ENCODE peak calls at places on chromosomes 7 and 10, in eight cellular contexts. C, U, E, B, L, K, W and G are unnamed samples.

GRCh38 chr10:77844713-77845454 is 81.7 kb downstream of the DLG5 start:
- DNase-seq in C (no peak), U (no peak), E (no peak), B (no peak), L (no peak), K (peak), W (no peak), G (no peak)

GRCh38 chr10:6647811-6648526 is 67.9 kb upstream of the PRKCQ start:
- DNase-seq in C (peak), U (no peak), E (no peak), B (peak), L (peak), K (peak), W (peak), G (no peak)

GRCh38 chr7:22831602-22832001 is 9.0 kb upstream of the TOMM7 start:
- DNase-seq in C (no peak), U (no peak), E (no peak), B (no peak), L (no peak), K (no peak), W (no peak), G (no peak)

GRCh38 chr10:62015994-62016393 is 114.5 kb downstream of the ARID5B start:
- DNase-seq in C (no peak), U (no peak), E (no peak), B (peak), L (no peak), K (no peak), W (no peak), G (no peak)

GRCh38 chr10:114195079-114195478 is 15.9 kb downstream of the TDRD1 start:
- DNase-seq in C (no peak), U (no peak), E (no peak), B (no peak), L (no peak), K (no peak), W (no peak), G (no peak)

GRCh38 chr7:106039486-106040060 is 72.5 kb downstream of the SYPL1 start:
- DNase-seq in C (no peak), U (no peak), E (no peak), B (peak), L (no peak), K (peak), W (no peak), G (no peak)

GRCh38 chr10:6542999-6543430 is 37.1 kb downstream of the PRKCQ start:
- DNase-seq in C (no peak), U (no peak), E (no peak), B (no peak), L (no peak), K (no peak), W (peak), G (no peak)

GRCh38 chr10:1149793-1150637 is 93.8 kb downstream of the WDR37 start:
- DNase-seq in C (no peak), U (no peak), E (no peak), B (peak), L (no peak), K (no peak), W (peak), G (no peak)

GRCh38 chr7:16647435-16647960 is 1.5 kb downstream of the BZW2 start:
- DNase-seq in C (peak), U (no peak), E (no peak), B (no peak), L (no peak), K (no peak), W (no peak), G (no peak)

GRCh38 chr10:46520941-46521340 is 35.5 kb downstream of the GPRIN2 start:
- DNase-seq in C (no peak), U (no peak), E (peak), B (peak), L (no peak), K (no peak), W (no peak), G (no peak)

GRCh38 chr7:44775383-44776107 is 20.9 kb upstream of the PPIA start:
- DNase-seq in C (no peak), U (no peak), E (no peak), B (no peak), L (no peak), K (no peak), W (no peak), G (no peak)

GRCh38 chr10:79024296-79024695 is 44.5 kb upstream of the ZMIZ1 start:
- DNase-seq in C (no peak), U (no peak), E (peak), B (no peak), L (no peak), K (no peak), W (no peak), G (peak)

GRCh38 chr7:873367-874002 is 2.9 kb upstream of the GET4 start:
- DNase-seq in C (peak), U (peak), E (peak), B (peak), L (peak), K (peak), W (peak), G (peak)

GRCh38 chr10:29859521-29860130 is 199.8 kb downstream of the JCAD start:
- DNase-seq in C (no peak), U (no peak), E (no peak), B (no peak), L (no peak), K (no peak), W (no peak), G (no peak)

GRCh38 chr7:66083677-66084076 is 8.1 kb downstream of the ASL start:
- DNase-seq in C (no peak), U (no peak), E (no peak), B (no peak), L (no peak), K (no peak), W (no peak), G (no peak)

GRCh38 chr10:46020871-46021553 is 9.4 kb downstream of the NCOA4 start:
- DNase-seq in C (no peak), U (no peak), E (no peak), B (no peak), L (no peak), K (no peak), W (peak), G (no peak)

GRCh38 chr7:50652400-50653115 is 87.4 kb upstream of the DDC start:
- DNase-seq in C (no peak), U (no peak), E (no peak), B (no peak), L (no peak), K (no peak), W (no peak), G (peak)

GRCh38 chr10:110474017-110474416 is 23.7 kb upstream of the DUSP5 start:
- DNase-seq in C (no peak), U (no peak), E (peak), B (no peak), L (no peak), K (no peak), W (no peak), G (no peak)

GRCh38 chr10:11993834-11994468 is 48.7 kb downstream of the UPF2 start:
- DNase-seq in C (peak), U (no peak), E (no peak), B (no peak), L (no peak), K (no peak), W (peak), G (no peak)

GRCh38 chr10:30493609-30494530 is 59.9 kb downstream of the MAP3K8 start:
- DNase-seq in C (peak), U (peak), E (peak), B (no peak), L (peak), K (no peak), W (peak), G (no peak)

GRCh38 chr10:6402349-6402709 is 177.7 kb downstream of the PRKCQ start:
- DNase-seq in C (no peak), U (no peak), E (no peak), B (no peak), L (no peak), K (no peak), W (no peak), G (no peak)

GRCh38 chr7:1086588-1087461 is 1.1 kb upstream of the GPER1 start:
- DNase-seq in C (peak), U (peak), E (peak), B (peak), L (peak), K (peak), W (peak), G (peak)

GRCh38 chr10:100043796-100044195 is 34.0 kb upstream of the DNMBP start:
- DNase-seq in C (no peak), U (peak), E (peak), B (no peak), L (no peak), K (peak), W (peak), G (peak)

GRCh38 chr10:132460071-132460470 is 63.1 kb downstream of the PWWP2B start:
- DNase-seq in C (no peak), U (peak), E (peak), B (peak), L (peak), K (no peak), W (no peak), G (no peak)

GRCh38 chr10:132458595-132459251 is 61.7 kb downstream of the PWWP2B start:
- DNase-seq in C (peak), U (peak), E (peak), B (peak), L (peak), K (peak), W (peak), G (no peak)

GRCh38 chr10:132458071-132458594 is 61.1 kb downstream of the PWWP2B start:
- DNase-seq in C (no peak), U (peak), E (peak), B (no peak), L (no peak), K (no peak), W (no peak), G (no peak)

GRCh38 chr10:132460691-132461090 is 63.7 kb downstream of the PWWP2B start:
- DNase-seq in C (no peak), U (peak), E (peak), B (peak), L (no peak), K (no peak), W (no peak), G (no peak)

GRCh38 chr10:132459252-132460028 is 62.4 kb downstream of the PWWP2B start:
- DNase-seq in C (no peak), U (peak), E (peak), B (peak), L (peak), K (no peak), W (no peak), G (no peak)
- H3K4me3 ChIP-seq in C (no peak), U (no peak), E (no peak), B (no peak), L (no peak), K (no peak), W (no peak), G (no peak)

GRCh38 chr7:116525298-116525912 is 569 bp downstream of the CAV1 start:
- DNase-seq in C (no peak), U (peak), E (peak), B (no peak), L (peak), K (no peak), W (no peak), G (no peak)

GRCh38 chr7:116525913-116526857 is 1.3 kb downstream of the CAV1 start:
- DNase-seq in C (peak), U (peak), E (peak), B (peak), L (peak), K (peak), W (peak), G (peak)

GRCh38 chr7:116524609-116525297 is at the start of gene CAV1:
- DNase-seq in C (no peak), U (peak), E (peak), B (no peak), L (peak), K (peak), W (no peak), G (peak)

GRCh38 chr7:116522247-116522646 is 2.6 kb upstream of the CAV1 start:
- DNase-seq in C (no peak), U (no peak), E (no peak), B (no peak), L (no peak), K (peak), W (no peak), G (no peak)

DNA sequence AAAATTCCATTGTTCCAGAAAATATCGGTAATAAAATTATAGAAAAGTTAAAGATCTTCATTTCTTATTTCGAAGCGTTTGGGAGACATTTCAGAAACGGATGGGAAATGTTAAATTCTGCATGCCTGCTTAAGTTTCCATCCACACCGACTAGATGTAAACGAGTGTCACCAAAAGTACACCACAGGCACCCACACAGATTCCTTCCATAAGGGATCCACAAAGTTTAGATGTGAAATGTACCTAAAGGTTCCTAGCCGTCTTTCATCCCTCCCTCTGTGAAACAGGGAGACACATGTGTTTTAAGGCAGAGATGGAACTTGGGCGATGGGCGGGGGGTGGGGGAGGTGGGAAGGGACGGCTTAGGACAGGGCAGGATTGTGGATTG is 621 bp upstream of the CAV1 start:
- DNase-seq in C (no peak), U (no peak), E (no peak), B (no peak), L (no peak), K (no peak), W (no peak), G (no peak)
- H3K4me3 ChIP-seq in C (no peak), U (peak), E (peak), B (no peak), L (no peak), K (peak), W (no peak), G (peak)

GRCh38 chr10:17262502-17262901 is 34.5 kb downstream of the VIM start:
- DNase-seq in C (no peak), U (no peak), E (no peak), B (no peak), L (no peak), K (no peak), W (no peak), G (no peak)

GRCh38 chr10:17256026-17256425 is 28.0 kb downstream of the VIM start:
- DNase-seq in C (no peak), U (no peak), E (no peak), B (no peak), L (no peak), K (no peak), W (no peak), G (no peak)

GRCh38 chr10:17256627-17257026 is 28.6 kb downstream of the VIM start:
- DNase-seq in C (no peak), U (no peak), E (no peak), B (no peak), L (no peak), K (no peak), W (no peak), G (no peak)

GRCh38 chr10:17255512-17255911 is 27.5 kb downstream of the VIM start:
- DNase-seq in C (no peak), U (no peak), E (no peak), B (no peak), L (no peak), K (no peak), W (peak), G (no peak)

DNA sequence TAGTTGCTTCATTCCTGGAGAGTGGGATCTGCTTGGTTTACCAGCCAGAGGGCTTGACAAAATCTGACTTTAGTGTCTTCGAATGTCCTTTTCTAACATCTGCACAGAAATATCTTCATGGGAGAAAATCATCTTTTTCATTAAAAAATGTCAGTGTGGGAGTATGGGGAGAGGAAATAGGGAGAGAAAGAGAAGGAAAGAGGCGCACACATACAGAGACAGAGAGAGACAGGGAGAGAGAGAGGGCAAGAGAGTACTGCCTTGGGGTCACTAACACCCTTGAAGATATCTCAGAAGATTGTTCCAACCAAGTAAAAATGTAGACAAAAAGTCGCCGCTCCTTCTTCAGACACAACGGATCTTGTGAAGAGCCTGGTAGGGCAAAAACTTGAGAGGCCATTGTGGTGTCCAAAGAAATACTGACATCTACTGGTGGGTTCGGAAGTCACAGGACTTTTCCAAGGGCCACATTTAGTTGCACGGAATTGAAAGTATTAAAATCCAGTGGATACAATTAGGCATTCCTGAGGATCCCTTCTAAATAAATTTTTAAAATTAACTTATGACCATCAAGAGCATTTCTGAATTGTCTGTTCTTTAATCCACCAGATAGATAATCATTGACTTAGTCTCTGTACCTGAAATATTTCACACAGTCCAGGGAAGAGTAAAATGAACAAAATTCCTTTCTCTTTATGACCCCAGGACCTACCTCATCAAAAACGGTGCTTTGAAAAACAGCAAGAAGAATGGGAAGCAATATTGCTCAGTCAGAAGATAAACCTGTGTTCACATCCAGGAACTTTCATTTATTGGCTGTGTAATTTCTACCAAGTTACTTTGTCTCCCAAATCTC is 29.7 kb downstream of the VIM start:
- DNase-seq in C (peak), U (no peak), E (no peak), B (peak), L (peak), K (peak), W (peak), G (no peak)
- H3K4me3 ChIP-seq in C (no peak), U (no peak), E (no peak), B (peak), L (no peak), K (no peak), W (no peak), G (peak)

GRCh38 chr7:56045796-56046195 is 5.4 kb downstream of the PSPH start:
- DNase-seq in C (no peak), U (no peak), E (no peak), B (no peak), L (no peak), K (no peak), W (peak), G (no peak)

DNA sequence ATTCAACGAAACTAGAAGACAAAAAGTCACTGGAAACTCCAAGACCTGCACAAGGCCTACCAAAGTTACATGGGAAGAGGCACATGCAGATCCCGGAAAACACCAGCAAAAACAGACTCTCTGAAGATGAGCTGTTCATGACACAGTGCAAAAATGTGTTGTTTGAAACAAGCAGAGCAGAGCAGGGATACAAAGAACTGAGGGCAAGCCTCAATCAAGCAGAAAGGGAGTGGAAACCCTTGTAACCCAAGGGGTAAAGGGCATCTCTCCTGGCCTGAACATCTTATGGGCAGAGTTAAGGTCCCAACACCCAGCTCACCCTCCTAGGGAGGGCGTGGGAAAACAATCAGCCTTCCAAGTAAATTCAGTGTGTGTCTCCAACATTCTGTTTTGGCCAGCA is 10.6 kb downstream of the PSPH start:
- DNase-seq in C (no peak), U (no peak), E (no peak), B (no peak), L (no peak), K (no peak), W (no peak), G (no peak)
- H3K4me3 ChIP-seq in C (no peak), U (no peak), E (no peak), B (no peak), L (no peak), K (no peak), W (no peak), G (no peak)

DNA sequence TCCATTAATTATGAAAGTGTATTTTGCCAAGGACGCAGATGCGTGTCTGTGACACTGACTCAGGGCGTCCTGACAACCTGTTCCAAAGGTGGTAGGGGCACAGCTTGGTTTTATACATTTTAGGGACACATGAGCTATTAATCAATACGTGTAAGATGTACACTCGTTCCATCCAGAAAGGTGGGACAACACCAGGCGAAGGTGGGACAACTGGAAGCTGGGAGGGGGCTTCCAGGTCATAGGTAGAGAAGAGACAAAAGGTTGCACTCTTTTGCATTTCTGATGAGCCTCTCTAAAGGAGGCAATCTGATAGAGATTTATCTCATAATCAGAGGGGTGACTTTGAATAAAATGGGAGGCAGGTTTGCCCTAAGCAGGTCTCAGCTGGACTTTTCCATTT is 82.7 kb upstream of the ZNF746 start:
- DNase-seq in C (no peak), U (no peak), E (no peak), B (no peak), L (no peak), K (no peak), W (no peak), G (no peak)
- H3K4me3 ChIP-seq in C (no peak), U (no peak), E (no peak), B (no peak), L (no peak), K (no peak), W (no peak), G (no peak)

GRCh38 chr10:70500812-70501301 is 22.3 kb downstream of the PALD1 start:
- DNase-seq in C (no peak), U (peak), E (no peak), B (no peak), L (no peak), K (no peak), W (peak), G (no peak)
- H3K4me3 ChIP-seq in C (no peak), U (no peak), E (no peak), B (no peak), L (no peak), K (no peak), W (no peak), G (no peak)

DNA sequence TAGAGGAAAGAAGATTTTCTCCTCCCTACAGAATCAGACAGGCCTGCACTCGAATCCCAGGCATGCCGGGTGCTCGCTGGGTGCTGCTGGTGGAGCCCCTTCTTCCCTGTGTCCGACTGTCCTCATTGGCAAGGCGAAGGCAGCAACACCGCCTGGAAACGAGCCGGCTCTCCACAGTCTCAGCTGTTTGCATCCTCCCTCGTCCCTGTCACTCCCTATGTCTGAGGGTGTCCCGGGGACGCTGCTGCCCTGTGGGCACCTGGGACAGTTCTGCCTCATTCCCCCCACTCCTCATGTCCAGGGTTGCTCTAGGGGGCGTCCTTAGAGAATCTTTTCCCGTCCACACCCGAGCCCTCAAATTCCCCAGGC is 31.6 kb upstream of the TMEM72 start:
- DNase-seq in C (no peak), U (no peak), E (no peak), B (no peak), L (no peak), K (no peak), W (no peak), G (no peak)
- H3K4me3 ChIP-seq in C (no peak), U (peak), E (peak), B (no peak), L (no peak), K (peak), W (no peak), G (peak)